ENCODE peak calls at places on chromosomes 12 and 14, in four cellular contexts. One of them, this sample, is unnamed.

GRCh38 chr14:22538671-22539228 is 50.3 kb downstream of the DAD1 start:
- DNase-seq in A549: no peak
- DNase-seq in BE2C: no peak
- DNase-seq in SK-N-SH: no peak
- DNase-seq in this sample: no peak

GRCh38 chr14:53011053-53011462 is 60.2 kb upstream of the FERMT2 start:
- DNase-seq in SK-N-SH: no peak
- DNase-seq in BE2C: no peak
- DNase-seq in A549: peak; percentile 66
- DNase-seq in this sample: no peak

GRCh38 chr14:103625361-103626095 is 3.5 kb upstream of the KLC1 start:
- DNase-seq in BE2C: no peak
- DNase-seq in A549: no peak
- DNase-seq in SK-N-SH: no peak
- DNase-seq in this sample: peak; percentile 39

GRCh38 chr12:7189398-7190267 is at the start of gene PEX5:
- DNase-seq in A549: peak; percentile 96
- DNase-seq in SK-N-SH: peak; percentile 93
- DNase-seq in BE2C: peak; percentile 91
- DNase-seq in this sample: peak; percentile 69

GRCh38 chr14:91067186-91067585 is 6.7 kb upstream of the RPS6KA5 start:
- DNase-seq in A549: no peak
- DNase-seq in BE2C: no peak
- DNase-seq in SK-N-SH: no peak
- DNase-seq in this sample: no peak

GRCh38 chr12:28446031-28446430 is 255.8 kb downstream of the CCDC91 start:
- DNase-seq in SK-N-SH: no peak
- DNase-seq in A549: no peak
- DNase-seq in BE2C: no peak
- DNase-seq in this sample: no peak

GRCh38 chr14:100165376-100165775 is 5.9 kb upstream of the DEGS2 start:
- DNase-seq in BE2C: no peak
- DNase-seq in SK-N-SH: no peak
- DNase-seq in A549: no peak
- DNase-seq in this sample: no peak

GRCh38 chr12:6266431-6267006 is 44.0 kb upstream of the PLEKHG6 start:
- DNase-seq in BE2C: no peak
- DNase-seq in SK-N-SH: no peak
- DNase-seq in A549: no peak
- DNase-seq in this sample: no peak

GRCh38 chr14:71321556-71322315 is 414.5 kb downstream of the PCNX1 start:
- DNase-seq in A549: peak; percentile 12
- DNase-seq in BE2C: no peak
- DNase-seq in SK-N-SH: no peak
- DNase-seq in this sample: no peak

GRCh38 chr14:94930690-94931089 is 160.8 kb upstream of the GSC start:
- DNase-seq in A549: no peak
- DNase-seq in SK-N-SH: no peak
- DNase-seq in BE2C: no peak
- DNase-seq in this sample: no peak

GRCh38 chr12:87157791-87158190 is 871.4 kb downstream of the C12orf50 start:
- DNase-seq in A549: peak; percentile 85
- DNase-seq in SK-N-SH: no peak
- DNase-seq in BE2C: no peak
- DNase-seq in this sample: no peak

GRCh38 chr12:14979468-14979867 is 6.6 kb downstream of the PDE6H start:
- DNase-seq in SK-N-SH: no peak
- DNase-seq in BE2C: no peak
- DNase-seq in A549: no peak
- DNase-seq in this sample: no peak

GRCh38 chr12:82099216-82099615 is 259.0 kb downstream of the CCDC59 start:
- DNase-seq in SK-N-SH: no peak
- DNase-seq in A549: no peak
- DNase-seq in BE2C: no peak
- DNase-seq in this sample: no peak

GRCh38 chr12:3200779-3201738 is 123.9 kb downstream of the TSPAN9 start:
- DNase-seq in SK-N-SH: peak; percentile 66
- DNase-seq in BE2C: no peak
- DNase-seq in A549: no peak
- DNase-seq in this sample: no peak

GRCh38 chr14:71574976-71575375 is 357.3 kb upstream of the RGS6 start:
- DNase-seq in SK-N-SH: no peak
- DNase-seq in A549: peak; percentile 58
- DNase-seq in BE2C: no peak
- DNase-seq in this sample: no peak

GRCh38 chr12:57104292-57104910 is 6.8 kb downstream of the STAT6 start:
- DNase-seq in SK-N-SH: peak; percentile 23
- DNase-seq in A549: no peak
- DNase-seq in BE2C: no peak
- DNase-seq in this sample: no peak

GRCh38 chr12:91889970-91890369 is 255.7 kb downstream of the BTG1 start:
- DNase-seq in A549: no peak
- DNase-seq in SK-N-SH: no peak
- DNase-seq in BE2C: no peak
- DNase-seq in this sample: no peak

GRCh38 chr12:59403259-59403932 is 192.4 kb upstream of the SLC16A7 start:
- DNase-seq in A549: peak; percentile 59
- DNase-seq in BE2C: peak; percentile 50
- DNase-seq in SK-N-SH: peak; percentile 7
- DNase-seq in this sample: no peak

GRCh38 chr12:91777268-91777997 is 368.2 kb downstream of the BTG1 start:
- DNase-seq in A549: peak; percentile 68
- DNase-seq in SK-N-SH: no peak
- DNase-seq in BE2C: no peak
- DNase-seq in this sample: no peak

GRCh38 chr14:65821224-65821753 is 408.8 kb downstream of the FUT8 start:
- DNase-seq in BE2C: no peak
- DNase-seq in A549: no peak
- DNase-seq in SK-N-SH: no peak
- DNase-seq in this sample: no peak

GRCh38 chr12:67539946-67540345 is 108.6 kb upstream of the DYRK2 start:
- DNase-seq in A549: no peak
- DNase-seq in BE2C: no peak
- DNase-seq in SK-N-SH: no peak
- DNase-seq in this sample: no peak

GRCh38 chr12:85036241-85036707 is at the start of the genes LRRIQ1 and TSPAN19:
- DNase-seq in BE2C: peak; percentile 76
- DNase-seq in A549: peak; percentile 92
- DNase-seq in SK-N-SH: peak; percentile 71
- DNase-seq in this sample: no peak

GRCh38 chr14:104087981-104088850 is 2.7 kb downstream of the ASPG start:
- DNase-seq in SK-N-SH: no peak
- DNase-seq in BE2C: peak; percentile 12
- DNase-seq in A549: no peak
- DNase-seq in this sample: no peak

GRCh38 chr12:52867636-52868035 is 18.8 kb upstream of the KRT78 start:
- DNase-seq in BE2C: no peak
- DNase-seq in A549: peak; percentile 76
- DNase-seq in SK-N-SH: no peak
- DNase-seq in this sample: no peak

GRCh38 chr14:24425704-24426103 is 3.8 kb downstream of the CBLN3 start:
- DNase-seq in BE2C: no peak
- DNase-seq in SK-N-SH: no peak
- DNase-seq in A549: peak; percentile 46
- DNase-seq in this sample: no peak

GRCh38 chr12:122944588-122944987 is 21.7 kb downstream of the ABCB9 start:
- DNase-seq in SK-N-SH: no peak
- DNase-seq in BE2C: no peak
- DNase-seq in A549: peak; percentile 67
- DNase-seq in this sample: no peak

GRCh38 chr14:105168496-105168978 is at the start of gene JAG2:
- DNase-seq in SK-N-SH: peak; percentile 84
- DNase-seq in A549: peak; percentile 79
- DNase-seq in BE2C: peak; percentile 59
- DNase-seq in this sample: peak; percentile 34

GRCh38 chr14:100084591-100084990 is 19.4 kb downstream of the EVL start:
- DNase-seq in BE2C: no peak
- DNase-seq in A549: no peak
- DNase-seq in SK-N-SH: no peak
- DNase-seq in this sample: no peak

GRCh38 chr14:88960528-88960927 is 136.1 kb downstream of the TTC8 start:
- DNase-seq in A549: no peak
- DNase-seq in SK-N-SH: no peak
- DNase-seq in BE2C: no peak
- DNase-seq in this sample: no peak

GRCh38 chr14:51321036-51321435 is 81.0 kb downstream of the TMX1 start:
- DNase-seq in BE2C: no peak
- DNase-seq in A549: no peak
- DNase-seq in SK-N-SH: no peak
- DNase-seq in this sample: no peak

GRCh38 chr14:104244221-104245011 is 106.0 kb downstream of the KIF26A start:
- DNase-seq in A549: no peak
- DNase-seq in SK-N-SH: no peak
- DNase-seq in BE2C: no peak
- DNase-seq in this sample: no peak

GRCh38 chr12:70520847-70521246 is 116.4 kb downstream of the PTPRB start:
- DNase-seq in SK-N-SH: no peak
- DNase-seq in BE2C: no peak
- DNase-seq in A549: no peak
- DNase-seq in this sample: no peak

GRCh38 chr14:62269204-62269603 is 507.0 kb downstream of the SNAPC1 start:
- DNase-seq in A549: no peak
- DNase-seq in BE2C: no peak
- DNase-seq in SK-N-SH: no peak
- DNase-seq in this sample: no peak

GRCh38 chr12:29762637-29763300 is 21.0 kb downstream of the TMTC1 start:
- DNase-seq in SK-N-SH: no peak
- DNase-seq in BE2C: no peak
- DNase-seq in A549: no peak
- DNase-seq in this sample: no peak

GRCh38 chr12:52969828-52970569 is 21.1 kb downstream of the KRT18 start:
- DNase-seq in SK-N-SH: no peak
- DNase-seq in A549: peak; percentile 96
- DNase-seq in BE2C: no peak
- DNase-seq in this sample: no peak

GRCh38 chr14:26415618-26416123 is 182.2 kb downstream of the NOVA1 start:
- DNase-seq in BE2C: no peak
- DNase-seq in SK-N-SH: no peak
- DNase-seq in A549: peak; percentile 32
- DNase-seq in this sample: no peak

GRCh38 chr14:52950898-52951729 is at the start of gene FERMT2:
- DNase-seq in BE2C: peak; percentile 95
- DNase-seq in SK-N-SH: peak; percentile 98
- DNase-seq in A549: peak; percentile 86
- DNase-seq in this sample: no peak

DNA sequence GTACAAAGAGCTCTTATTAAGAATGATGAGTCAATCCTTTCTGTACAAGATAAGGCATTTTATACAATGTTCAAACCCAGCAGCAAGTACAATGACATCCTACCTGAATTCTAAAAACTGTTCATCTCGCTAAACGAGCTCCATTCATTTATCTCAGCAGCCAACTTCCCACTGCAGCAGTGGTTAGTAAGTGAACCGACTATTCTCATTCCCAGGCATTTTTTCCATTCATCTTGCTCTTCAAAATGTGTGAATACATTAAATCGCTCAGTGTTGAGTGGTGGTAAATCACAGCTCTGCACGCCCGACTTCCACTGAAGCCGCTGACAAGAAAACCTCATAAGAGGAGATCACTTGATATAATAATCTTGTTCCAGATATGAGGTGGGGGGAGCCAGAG is 746.2 kb upstream of the USP15 start:
- DNase-seq in SK-N-SH: no peak
- DNase-seq in BE2C: no peak
- DNase-seq in A549: no peak
- DNase-seq in this sample: no peak
- H3K4me3 ChIP-seq in SK-N-SH: no peak overlapping the region
- H3K4me3 ChIP-seq in BE2C: no peak overlapping the region
- H3K4me3 ChIP-seq in A549: no peak overlapping the region
- H3K4me3 ChIP-seq in this sample: no peak overlapping the region

GRCh38 chr14:93045965-93046695 is 69.6 kb downstream of the ITPK1 start:
- DNase-seq in SK-N-SH: peak; percentile 85
- DNase-seq in BE2C: peak; percentile 74
- DNase-seq in A549: no peak
- DNase-seq in this sample: no peak
- H3K4me1 ChIP-seq in SK-N-SH: peaks cover 15% of the 10 kb centered on the region
- H3K4me1 ChIP-seq in BE2C: peaks cover 50% of the 10 kb centered on the region
- H3K4me1 ChIP-seq in A549: peaks cover 84% of the 10 kb centered on the region
- H3K4me1 ChIP-seq in this sample: no peaks in the 10 kb centered on the region

GRCh38 chr12:21499765-21500164 is 1.7 kb downstream of the RECQL start:
- DNase-seq in BE2C: no peak
- DNase-seq in A549: no peak
- DNase-seq in SK-N-SH: no peak
- DNase-seq in this sample: no peak
- H3K4me3 ChIP-seq in BE2C: no peak overlapping the region
- H3K4me3 ChIP-seq in A549: no peak overlapping the region
- H3K4me3 ChIP-seq in SK-N-SH: peak overlapping the region; percentile 98
- H3K4me3 ChIP-seq in this sample: no peak overlapping the region

GRCh38 chr14:46571970-46572369 is 79.6 kb downstream of the RPL10L start:
- DNase-seq in BE2C: no peak
- DNase-seq in SK-N-SH: no peak
- DNase-seq in A549: peak; percentile 27
- DNase-seq in this sample: no peak

GRCh38 chr14:46574236-46574970 is 77.2 kb downstream of the RPL10L start:
- DNase-seq in SK-N-SH: no peak
- DNase-seq in BE2C: no peak
- DNase-seq in A549: no peak
- DNase-seq in this sample: no peak

GRCh38 chr14:46574976-46575375 is 76.6 kb downstream of the RPL10L start:
- DNase-seq in BE2C: no peak
- DNase-seq in SK-N-SH: no peak
- DNase-seq in A549: no peak
- DNase-seq in this sample: no peak

DNA sequence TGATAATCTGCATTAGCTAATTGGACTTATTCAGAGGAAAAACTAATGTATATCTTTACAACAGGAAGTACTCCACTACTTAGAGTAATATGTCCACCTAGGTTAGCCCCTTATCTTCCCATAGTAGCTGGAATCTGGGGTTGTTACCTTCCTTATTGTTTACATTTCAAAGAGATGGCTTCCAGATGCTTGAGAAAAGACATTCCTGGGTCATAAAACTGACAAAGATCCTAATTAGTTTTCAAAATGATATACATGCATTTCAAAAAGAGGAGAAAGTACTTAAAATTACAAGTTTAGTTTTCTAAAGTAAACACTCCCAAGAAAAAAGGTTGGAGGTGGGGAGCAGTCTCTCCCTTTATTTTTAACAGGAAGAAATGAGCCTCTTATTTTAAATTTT is 78.1 kb downstream of the RPL10L start:
- DNase-seq in BE2C: no peak
- DNase-seq in SK-N-SH: no peak
- DNase-seq in A549: no peak
- DNase-seq in this sample: no peak
- H3K4me1 ChIP-seq in BE2C: no peaks in the 10 kb centered on the region
- H3K4me1 ChIP-seq in SK-N-SH: no peaks in the 10 kb centered on the region
- H3K4me1 ChIP-seq in A549: peaks cover 22% of the 10 kb centered on the region
- H3K4me1 ChIP-seq in this sample: no peaks in the 10 kb centered on the region

GRCh38 chr12:130454296-130454695 is 116.6 kb downstream of the PIWIL1 start:
- DNase-seq in A549: no peak
- DNase-seq in BE2C: no peak
- DNase-seq in SK-N-SH: no peak
- DNase-seq in this sample: no peak
- H3K4me3 ChIP-seq in A549: no peak overlapping the region
- H3K4me3 ChIP-seq in BE2C: no peak overlapping the region
- H3K4me3 ChIP-seq in SK-N-SH: no peak overlapping the region
- H3K4me3 ChIP-seq in this sample: no peak overlapping the region

This sample was measured in effector memory CD4-positive, alpha-beta T cell.